ENCODE peak calls at places on chromosomes 1 and 21, in five cellular contexts. M, O, X, R and P are unnamed samples.
A peak's percentile ranks its signal among the peaks of the same experiment; 100 is the strongest.

GRCh38 chr1:9057851-9058250 is 11.6 kb downstream of the SLC2A5 start:
- DNase-seq in M (no peak), O (no peak), X (no peak), R (no peak), P (no peak)

GRCh38 chr1:81549588-81550127 is 251.1 kb upstream of the ADGRL2 start:
- DNase-seq in M (no peak), O (no peak), X (peak; percentile 46), R (no peak), P (peak; percentile 61)

GRCh38 chr1:229913491-229913890 is 153.5 kb upstream of the GALNT2 start:
- DNase-seq in M (no peak), O (no peak), X (no peak), R (no peak), P (no peak)

GRCh38 chr1:31861346-31861745 is 45.5 kb upstream of the SPOCD1 start:
- DNase-seq in M (no peak), O (no peak), X (no peak), R (no peak), P (no peak)

GRCh38 chr21:28605138-28605537 is 387.5 kb downstream of the LTN1 start:
- DNase-seq in M (no peak), O (no peak), X (no peak), R (no peak), P (no peak)

GRCh38 chr1:183161391-183161790 is 24.7 kb upstream of the LAMC2 start:
- DNase-seq in M (no peak), O (no peak), X (no peak), R (no peak), P (no peak)

GRCh38 chr21:46431448-46431847 is 27.2 kb upstream of the DIP2A start:
- DNase-seq in M (no peak), O (no peak), X (no peak), R (no peak), P (no peak)

GRCh38 chr1:9269078-9269501 is 23.6 kb upstream of the SPSB1 start:
- DNase-seq in M (no peak), O (no peak), X (no peak), R (no peak), P (no peak)

GRCh38 chr1:182143825-182144661 is 82.5 kb upstream of the ZNF648 start:
- DNase-seq in M (peak; percentile 77), O (no peak), X (peak; percentile 56), R (peak; percentile 55), P (peak; percentile 89)

GRCh38 chr1:152162826-152163463 is 3.9 kb upstream of the RPTN start:
- DNase-seq in M (no peak), O (no peak), X (peak; percentile 90), R (no peak), P (peak; percentile 84)

GRCh38 chr1:70043806-70044205 is 161.6 kb downstream of the LRRC40 start:
- DNase-seq in M (no peak), O (no peak), X (peak; percentile 64), R (no peak), P (peak; percentile 45)

GRCh38 chr1:38781872-38782617 is 77.5 kb downstream of the RRAGC start:
- DNase-seq in M (no peak), O (no peak), X (no peak), R (no peak), P (no peak)

GRCh38 chr21:34122047-34122446 is 48.7 kb downstream of the MRPS6 start:
- DNase-seq in M (no peak), O (no peak), X (no peak), R (no peak), P (no peak)

GRCh38 chr1:25744140-25744581 is 55.8 kb upstream of the SELENON start:
- DNase-seq in M (peak; percentile 73), O (no peak), X (peak; percentile 27), R (peak; percentile 79), P (peak; percentile 45)
- TF ChIP-seq CTCF in M (peak; percentile 70), O (no peak), X (peak; percentile 60), R (peak; percentile 63), P (peak; percentile 23)

DNA sequence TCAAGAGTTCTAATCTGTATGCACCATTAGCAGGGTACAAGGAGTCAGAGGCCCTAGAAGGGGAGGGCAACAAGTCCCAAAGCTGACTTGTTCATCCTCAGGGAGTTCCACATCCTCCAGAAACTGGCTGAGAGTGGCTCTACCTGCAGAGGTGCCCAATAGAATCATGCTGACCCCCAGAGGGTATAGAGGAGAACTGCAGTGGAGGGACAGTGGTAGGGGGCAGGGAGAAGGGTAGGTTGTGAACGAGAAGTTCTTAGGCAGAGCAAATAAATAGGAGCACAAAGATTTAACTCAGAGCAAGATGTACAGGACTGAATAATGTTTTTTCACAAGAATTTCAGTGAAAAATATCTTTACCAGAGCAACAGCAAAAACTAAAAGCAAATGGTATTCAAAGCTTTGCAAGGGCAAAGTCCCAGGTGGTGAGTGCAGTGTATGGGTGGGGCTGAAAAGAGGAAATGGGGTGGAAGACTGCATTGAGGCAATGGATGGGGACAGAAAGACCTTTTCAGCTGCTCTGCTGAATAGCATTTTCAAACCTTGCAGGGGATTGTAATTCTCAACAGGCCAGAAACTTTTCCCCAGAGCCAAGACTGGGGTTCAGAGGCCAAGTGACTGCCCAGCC is 3.1 kb downstream of the FCRL2 start:
- DNase-seq in M (no peak), O (no peak), X (no peak), R (no peak), P (peak; percentile 34)
- TF ChIP-seq CTCF in M (no peak), O (no peak), X (no peak), R (no peak), P (no peak)

DNA sequence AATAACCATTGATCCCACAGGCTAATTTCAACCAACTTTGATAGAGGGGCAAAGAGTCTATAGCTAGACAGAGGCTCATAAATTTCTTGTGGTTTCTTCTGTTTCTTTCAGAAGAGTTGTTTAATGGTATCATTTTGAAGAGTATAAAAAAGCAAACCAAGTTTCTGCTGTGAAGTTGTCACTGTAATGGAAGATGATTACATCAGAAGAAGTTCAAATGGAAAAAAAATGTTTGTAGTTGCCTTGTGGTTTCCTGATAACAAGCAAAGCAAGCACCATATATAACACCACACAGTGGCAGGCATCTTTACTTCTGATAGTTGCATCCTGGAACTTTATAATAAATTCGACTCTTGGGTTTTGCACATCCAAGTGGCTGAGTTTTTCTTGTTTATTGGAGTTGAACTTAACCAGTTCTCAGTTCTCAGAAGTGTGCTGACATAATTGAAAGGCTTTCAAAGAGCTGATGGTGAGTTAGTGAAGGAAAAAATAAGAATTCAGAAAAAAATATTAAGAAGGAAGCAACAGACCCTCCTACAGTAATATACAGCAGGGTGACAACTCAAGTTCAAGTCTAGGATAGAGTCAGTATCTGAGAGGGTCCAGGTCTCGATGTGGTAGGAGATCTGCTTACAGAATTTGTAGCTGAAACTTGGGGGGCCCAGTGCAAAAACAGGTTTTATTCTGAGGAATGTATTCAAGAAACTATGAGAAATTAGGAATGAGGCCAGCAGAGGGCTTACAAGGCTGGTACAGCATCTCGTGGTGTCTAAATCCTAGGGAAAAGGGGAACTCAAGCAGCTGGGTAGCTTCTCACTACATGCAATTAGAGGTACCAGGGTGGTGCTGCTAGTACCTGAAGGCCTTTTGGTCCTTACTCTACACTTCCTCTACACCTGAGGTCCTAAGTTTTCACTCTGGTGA is 123.5 kb downstream of the CRB1 start:
- DNase-seq in M (no peak), O (no peak), X (no peak), R (no peak), P (no peak)
- TF ChIP-seq CTCF in M (no peak), O (no peak), X (peak; percentile 19), R (no peak), P (no peak)

DNA sequence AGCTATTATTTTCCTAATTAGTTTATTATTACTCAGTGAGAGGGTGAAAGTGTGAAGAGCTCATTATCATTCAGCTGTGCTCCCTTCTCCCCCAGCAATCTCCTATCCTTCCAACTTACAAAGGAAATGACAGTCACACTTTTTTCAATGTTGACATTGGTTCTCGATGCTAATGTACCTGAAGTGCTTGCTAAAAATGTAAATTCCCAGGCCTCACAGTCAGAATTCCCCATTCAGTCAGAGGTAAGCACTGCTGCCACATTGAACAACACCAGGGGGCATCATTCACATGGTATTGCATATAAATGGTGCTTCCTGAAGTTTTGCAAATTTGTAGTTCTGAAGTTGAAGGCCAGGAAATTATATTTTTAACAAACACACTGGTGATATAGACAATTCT is 132.7 kb upstream of the FOXD3 start:
- DNase-seq in M (no peak), O (no peak), X (no peak), R (no peak), P (peak; percentile 50)
- TF ChIP-seq CTCF in M (no peak), O (no peak), X (no peak), R (no peak), P (peak; percentile 17)

GRCh38 chr1:165679282-165680036 is 18.9 kb downstream of the ALDH9A1 start:
- DNase-seq in M (no peak), O (no peak), X (no peak), R (no peak), P (peak; percentile 21)
- TF ChIP-seq CTCF in M (no peak), O (no peak), X (no peak), R (no peak), P (no peak)

DNA sequence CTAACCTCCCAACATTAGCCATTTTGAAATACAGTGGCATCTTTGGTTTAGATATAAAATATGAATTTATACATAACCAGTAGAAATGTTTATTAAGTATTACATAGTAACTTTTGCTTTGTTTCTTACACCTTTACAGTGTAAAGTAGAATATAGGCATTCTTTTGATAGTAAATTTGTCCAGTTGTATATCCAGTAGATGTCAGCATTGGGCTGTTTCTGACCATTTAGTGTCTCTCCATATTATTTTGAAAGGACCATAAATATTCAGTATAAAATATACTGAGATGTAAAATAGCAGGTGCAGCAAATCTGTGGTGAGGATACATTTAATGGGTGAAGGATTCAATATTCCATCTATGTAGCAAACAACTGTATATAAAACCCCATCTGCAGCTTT is 115.8 kb upstream of the ZRANB2 start:
- DNase-seq in M (no peak), O (no peak), X (peak; percentile 39), R (no peak), P (peak; percentile 45)
- TF ChIP-seq CTCF in M (peak; percentile 61), O (no peak), X (peak; percentile 74), R (peak; percentile 32), P (peak; percentile 36)

DNA sequence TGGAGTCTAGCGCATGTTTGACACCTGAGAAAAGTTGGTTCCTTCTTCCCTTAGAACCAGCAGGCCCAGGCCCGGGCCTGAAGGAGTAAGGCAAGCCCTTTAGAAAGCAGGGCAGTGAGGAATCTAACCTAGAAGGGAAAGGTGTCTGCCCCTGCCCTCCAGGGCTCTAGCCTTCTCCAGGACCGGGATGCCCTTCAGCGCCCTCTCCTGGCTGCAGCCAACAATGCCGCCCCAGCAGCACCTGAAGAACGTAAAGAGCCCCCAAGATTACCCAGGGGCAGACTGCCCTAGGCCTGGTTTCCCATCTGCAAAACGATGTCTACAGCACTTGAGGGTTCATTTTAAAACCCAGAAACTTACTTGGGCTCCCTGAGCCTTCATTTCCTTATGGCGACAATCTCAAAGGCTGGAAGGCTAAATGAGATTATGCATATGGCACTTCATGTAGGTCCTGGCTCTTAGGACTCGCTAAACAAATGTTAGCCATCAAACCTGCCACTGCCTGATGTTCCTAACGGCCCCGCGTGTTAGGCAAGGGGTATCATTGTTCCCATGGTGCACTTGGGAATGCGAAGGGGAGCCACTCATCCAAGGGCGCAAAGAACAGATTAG is 106.7 kb upstream of the KLHDC7A start:
- DNase-seq in M (no peak), O (no peak), X (no peak), R (no peak), P (peak; percentile 5)
- TF ChIP-seq CTCF in M (no peak), O (no peak), X (no peak), R (no peak), P (peak; percentile 18)